ENCODE peak calls at places on chromosomes 16 and 17, in eight cellular contexts. One of them, this sample, is unnamed.

GRCh38 chr17:76709077-76709950 is 1.5 kb downstream of the MXRA7 start:
- DNase-seq in AG04450: peak
- DNase-seq in right lobe of liver: no peak
- DNase-seq in SK-N-SH: peak
- DNase-seq in body of pancreas: peak
- DNase-seq in heart right ventricle: peak
- DNase-seq in caudate nucleus: peak
- DNase-seq in left ventricle myocardium inferior: peak
- DNase-seq in this sample: peak

GRCh38 chr17:45108595-45109521 is 23.5 kb downstream of the PLCD3 start:
- DNase-seq in caudate nucleus: no peak
- DNase-seq in right lobe of liver: peak
- DNase-seq in left ventricle myocardium inferior: no peak
- DNase-seq in SK-N-SH: no peak
- DNase-seq in body of pancreas: peak
- DNase-seq in AG04450: no peak
- DNase-seq in heart right ventricle: no peak
- DNase-seq in this sample: no peak

GRCh38 chr17:81161972-81162371 is 3.3 kb upstream of the PVALEF start:
- DNase-seq in heart right ventricle: no peak
- DNase-seq in right lobe of liver: no peak
- DNase-seq in AG04450: no peak
- DNase-seq in left ventricle myocardium inferior: no peak
- DNase-seq in body of pancreas: no peak
- DNase-seq in caudate nucleus: no peak
- DNase-seq in SK-N-SH: no peak
- DNase-seq in this sample: no peak

GRCh38 chr16:6682142-6682811 is 650.4 kb upstream of the RBFOX1 start:
- DNase-seq in AG04450: no peak
- DNase-seq in body of pancreas: peak
- DNase-seq in SK-N-SH: peak
- DNase-seq in heart right ventricle: peak
- DNase-seq in caudate nucleus: peak
- DNase-seq in right lobe of liver: no peak
- DNase-seq in left ventricle myocardium inferior: no peak
- DNase-seq in this sample: peak

GRCh38 chr17:45253879-45254278 is 8.0 kb downstream of the SPATA32 start:
- DNase-seq in left ventricle myocardium inferior: no peak
- DNase-seq in caudate nucleus: no peak
- DNase-seq in body of pancreas: no peak
- DNase-seq in right lobe of liver: no peak
- DNase-seq in SK-N-SH: no peak
- DNase-seq in heart right ventricle: no peak
- DNase-seq in AG04450: no peak
- DNase-seq in this sample: no peak

GRCh38 chr17:1379930-1380313 is 20.1 kb downstream of the YWHAE start:
- DNase-seq in SK-N-SH: no peak
- DNase-seq in body of pancreas: no peak
- DNase-seq in left ventricle myocardium inferior: no peak
- DNase-seq in heart right ventricle: no peak
- DNase-seq in caudate nucleus: no peak
- DNase-seq in AG04450: no peak
- DNase-seq in right lobe of liver: no peak
- DNase-seq in this sample: no peak

GRCh38 chr17:80844418-80844990 is 147.1 kb upstream of the CHMP6 start:
- DNase-seq in caudate nucleus: no peak
- DNase-seq in right lobe of liver: no peak
- DNase-seq in AG04450: no peak
- DNase-seq in left ventricle myocardium inferior: no peak
- DNase-seq in body of pancreas: no peak
- DNase-seq in SK-N-SH: no peak
- DNase-seq in heart right ventricle: no peak
- DNase-seq in this sample: peak

GRCh38 chr17:39676198-39676819 is 8.1 kb downstream of the PNMT start:
- DNase-seq in left ventricle myocardium inferior: peak
- DNase-seq in right lobe of liver: no peak
- DNase-seq in heart right ventricle: peak
- DNase-seq in body of pancreas: peak
- DNase-seq in AG04450: no peak
- DNase-seq in caudate nucleus: no peak
- DNase-seq in SK-N-SH: no peak
- DNase-seq in this sample: peak

GRCh38 chr17:66964930-66965800 is 658 bp downstream of the CACNG4 start:
- DNase-seq in heart right ventricle: no peak
- DNase-seq in left ventricle myocardium inferior: no peak
- DNase-seq in caudate nucleus: peak
- DNase-seq in body of pancreas: peak
- DNase-seq in right lobe of liver: no peak
- DNase-seq in AG04450: no peak
- DNase-seq in SK-N-SH: peak
- DNase-seq in this sample: no peak

GRCh38 chr16:14001521-14001920 is 69.6 kb upstream of the MRTFB start:
- DNase-seq in SK-N-SH: no peak
- DNase-seq in caudate nucleus: no peak
- DNase-seq in left ventricle myocardium inferior: no peak
- DNase-seq in right lobe of liver: no peak
- DNase-seq in body of pancreas: no peak
- DNase-seq in AG04450: no peak
- DNase-seq in heart right ventricle: no peak
- DNase-seq in this sample: no peak

GRCh38 chr17:27233059-27233458 is 60.9 kb upstream of the WSB1 start:
- DNase-seq in AG04450: no peak
- DNase-seq in SK-N-SH: no peak
- DNase-seq in caudate nucleus: no peak
- DNase-seq in left ventricle myocardium inferior: no peak
- DNase-seq in body of pancreas: no peak
- DNase-seq in heart right ventricle: no peak
- DNase-seq in right lobe of liver: no peak
- DNase-seq in this sample: no peak

GRCh38 chr16:85767569-85767968 is 16.7 kb upstream of the C16orf74 start:
- DNase-seq in heart right ventricle: no peak
- DNase-seq in AG04450: peak
- DNase-seq in body of pancreas: no peak
- DNase-seq in left ventricle myocardium inferior: no peak
- DNase-seq in SK-N-SH: no peak
- DNase-seq in right lobe of liver: no peak
- DNase-seq in caudate nucleus: no peak
- DNase-seq in this sample: no peak

GRCh38 chr17:70320642-70321345 is 151.5 kb downstream of the KCNJ2 start:
- DNase-seq in left ventricle myocardium inferior: peak
- DNase-seq in AG04450: no peak
- DNase-seq in right lobe of liver: no peak
- DNase-seq in caudate nucleus: no peak
- DNase-seq in heart right ventricle: no peak
- DNase-seq in body of pancreas: peak
- DNase-seq in SK-N-SH: peak
- DNase-seq in this sample: peak

GRCh38 chr17:39455919-39456318 is 4.9 kb upstream of the MED1 start:
- DNase-seq in AG04450: no peak
- DNase-seq in body of pancreas: no peak
- DNase-seq in left ventricle myocardium inferior: no peak
- DNase-seq in caudate nucleus: no peak
- DNase-seq in SK-N-SH: no peak
- DNase-seq in right lobe of liver: no peak
- DNase-seq in heart right ventricle: no peak
- DNase-seq in this sample: no peak

GRCh38 chr16:53069772-53070171 is 15.0 kb downstream of the CHD9 start:
- DNase-seq in body of pancreas: no peak
- DNase-seq in right lobe of liver: no peak
- DNase-seq in caudate nucleus: no peak
- DNase-seq in left ventricle myocardium inferior: no peak
- DNase-seq in heart right ventricle: no peak
- DNase-seq in AG04450: no peak
- DNase-seq in SK-N-SH: no peak
- DNase-seq in this sample: no peak

GRCh38 chr17:35046740-35047283 is 16.7 kb downstream of the RFFL start:
- DNase-seq in heart right ventricle: no peak
- DNase-seq in SK-N-SH: peak
- DNase-seq in left ventricle myocardium inferior: no peak
- DNase-seq in caudate nucleus: no peak
- DNase-seq in body of pancreas: no peak
- DNase-seq in AG04450: no peak
- DNase-seq in right lobe of liver: no peak
- DNase-seq in this sample: no peak

GRCh38 chr17:16912021-16912962 is 59.6 kb downstream of the TNFRSF13B start:
- DNase-seq in SK-N-SH: no peak
- DNase-seq in right lobe of liver: no peak
- DNase-seq in body of pancreas: no peak
- DNase-seq in left ventricle myocardium inferior: peak
- DNase-seq in AG04450: no peak
- DNase-seq in heart right ventricle: no peak
- DNase-seq in caudate nucleus: no peak
- DNase-seq in this sample: no peak

DNA sequence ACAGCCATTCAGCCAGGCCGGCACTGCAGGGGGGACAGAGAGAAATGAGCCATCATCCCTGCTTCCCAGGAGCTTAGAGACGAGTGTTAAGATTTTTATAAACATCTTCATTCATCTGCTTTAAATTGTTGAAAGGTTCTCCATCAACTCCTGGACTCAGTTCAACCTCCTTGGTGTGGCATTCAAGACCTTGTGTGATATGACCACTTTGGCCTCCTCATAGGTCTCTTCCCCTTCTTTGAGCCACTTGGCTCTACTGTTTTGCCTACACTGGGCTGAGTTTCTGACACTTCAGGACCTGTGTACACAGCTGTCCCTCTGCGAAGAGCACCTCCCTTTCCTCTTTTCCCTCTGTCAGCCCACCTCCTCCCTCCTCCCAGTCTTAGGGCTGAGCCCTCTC is 4.3 kb downstream of the DOC2B start:
- DNase-seq in heart right ventricle: no peak
- DNase-seq in AG04450: no peak
- DNase-seq in right lobe of liver: no peak
- DNase-seq in body of pancreas: no peak
- DNase-seq in caudate nucleus: no peak
- DNase-seq in SK-N-SH: no peak
- DNase-seq in left ventricle myocardium inferior: no peak
- DNase-seq in this sample: no peak
- H3K27ac ChIP-seq in heart right ventricle: no peak
- H3K27ac ChIP-seq in AG04450: no peak
- H3K27ac ChIP-seq in right lobe of liver: no peak
- H3K27ac ChIP-seq in body of pancreas: no peak
- H3K27ac ChIP-seq in caudate nucleus: no peak
- H3K27ac ChIP-seq in SK-N-SH: no peak
- H3K27ac ChIP-seq in left ventricle myocardium inferior: no peak
- H3K27ac ChIP-seq in this sample: no peak

DNA sequence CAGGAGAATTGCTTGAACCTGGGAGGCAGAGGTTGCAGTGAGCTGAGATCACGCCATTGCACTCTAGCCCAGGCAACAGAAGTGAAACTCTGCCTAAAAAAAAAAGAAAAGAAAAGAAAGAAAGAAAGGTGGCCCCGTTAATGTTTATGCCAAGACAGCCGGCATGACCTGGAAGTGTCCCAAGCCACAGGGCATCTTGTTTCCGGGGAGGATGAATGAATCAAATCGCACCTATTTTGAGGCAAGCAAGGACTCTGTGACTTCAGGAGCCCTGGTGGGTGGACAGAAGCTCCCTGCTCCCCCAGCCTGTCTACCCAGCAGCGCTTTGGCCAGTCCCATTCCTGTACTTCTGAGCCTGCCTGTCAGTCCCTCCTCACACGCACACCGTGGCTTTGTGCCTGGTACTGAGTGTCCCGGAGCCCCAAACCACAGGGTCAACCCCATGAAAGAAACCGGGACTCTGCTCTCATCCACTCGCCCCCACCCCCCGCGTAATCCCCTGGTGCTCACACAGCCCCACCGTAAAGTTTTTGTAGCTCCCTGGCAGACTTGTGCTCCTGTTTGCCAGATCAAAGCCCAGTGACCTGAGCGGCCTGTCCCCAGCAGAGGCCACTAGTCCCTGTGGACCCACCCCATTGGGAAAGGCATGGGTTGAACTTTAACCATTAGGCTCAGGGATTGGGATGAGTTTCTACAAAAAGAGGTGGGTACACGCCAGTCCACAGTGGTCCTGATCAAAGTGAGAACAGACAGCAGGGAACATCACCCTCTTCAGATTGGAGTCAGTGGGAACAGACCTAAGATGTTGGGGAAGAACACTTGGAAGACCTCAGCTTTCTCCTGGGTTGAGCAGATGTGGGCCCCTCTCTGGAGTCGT is 19.3 kb downstream of the CD2BP2 start:
- DNase-seq in AG04450: no peak
- DNase-seq in right lobe of liver: peak
- DNase-seq in SK-N-SH: no peak
- DNase-seq in caudate nucleus: no peak
- DNase-seq in heart right ventricle: no peak
- DNase-seq in body of pancreas: peak
- DNase-seq in left ventricle myocardium inferior: no peak
- DNase-seq in this sample: no peak
- H3K27ac ChIP-seq in AG04450: peak
- H3K27ac ChIP-seq in right lobe of liver: peak
- H3K27ac ChIP-seq in SK-N-SH: peak
- H3K27ac ChIP-seq in caudate nucleus: peak
- H3K27ac ChIP-seq in heart right ventricle: peak
- H3K27ac ChIP-seq in body of pancreas: peak
- H3K27ac ChIP-seq in left ventricle myocardium inferior: peak
- H3K27ac ChIP-seq in this sample: peak

GRCh38 chr16:81680444-81681263 is 98.4 kb upstream of the PLCG2 start:
- DNase-seq in SK-N-SH: no peak
- DNase-seq in caudate nucleus: no peak
- DNase-seq in left ventricle myocardium inferior: no peak
- DNase-seq in body of pancreas: no peak
- DNase-seq in heart right ventricle: no peak
- DNase-seq in AG04450: no peak
- DNase-seq in right lobe of liver: no peak
- DNase-seq in this sample: peak
- H3K27ac ChIP-seq in SK-N-SH: no peak
- H3K27ac ChIP-seq in caudate nucleus: no peak
- H3K27ac ChIP-seq in left ventricle myocardium inferior: no peak
- H3K27ac ChIP-seq in body of pancreas: no peak
- H3K27ac ChIP-seq in heart right ventricle: no peak
- H3K27ac ChIP-seq in AG04450: no peak
- H3K27ac ChIP-seq in right lobe of liver: no peak
- H3K27ac ChIP-seq in this sample: peak

GRCh38 chr17:42979511-42980273 is at the start of gene PTGES3L:
- DNase-seq in heart right ventricle: peak
- DNase-seq in SK-N-SH: peak
- DNase-seq in AG04450: no peak
- DNase-seq in left ventricle myocardium inferior: peak
- DNase-seq in body of pancreas: peak
- DNase-seq in right lobe of liver: no peak
- DNase-seq in caudate nucleus: peak
- DNase-seq in this sample: peak

GRCh38 chr17:42980766-42981397 is 517 bp downstream of the RUNDC1 start:
- DNase-seq in left ventricle myocardium inferior: peak
- DNase-seq in SK-N-SH: peak
- DNase-seq in body of pancreas: peak
- DNase-seq in heart right ventricle: peak
- DNase-seq in caudate nucleus: peak
- DNase-seq in right lobe of liver: peak
- DNase-seq in AG04450: no peak
- DNase-seq in this sample: peak

GRCh38 chr17:42984486-42984885 is 4.1 kb downstream of the RUNDC1 start:
- DNase-seq in body of pancreas: no peak
- DNase-seq in heart right ventricle: no peak
- DNase-seq in right lobe of liver: no peak
- DNase-seq in left ventricle myocardium inferior: no peak
- DNase-seq in SK-N-SH: no peak
- DNase-seq in caudate nucleus: no peak
- DNase-seq in AG04450: no peak
- DNase-seq in this sample: no peak

GRCh38 chr17:42980274-42980765 is at the start of gene RUNDC1:
- DNase-seq in SK-N-SH: peak
- DNase-seq in heart right ventricle: peak
- DNase-seq in left ventricle myocardium inferior: peak
- DNase-seq in right lobe of liver: peak
- DNase-seq in AG04450: peak
- DNase-seq in caudate nucleus: peak
- DNase-seq in body of pancreas: peak
- DNase-seq in this sample: peak

GRCh38 chr17:42982266-42982665 is 1.9 kb downstream of the RUNDC1 start:
- DNase-seq in SK-N-SH: no peak
- DNase-seq in heart right ventricle: no peak
- DNase-seq in right lobe of liver: no peak
- DNase-seq in left ventricle myocardium inferior: no peak
- DNase-seq in caudate nucleus: no peak
- DNase-seq in AG04450: no peak
- DNase-seq in body of pancreas: no peak
- DNase-seq in this sample: no peak
- H3K27ac ChIP-seq in SK-N-SH: no peak
- H3K27ac ChIP-seq in heart right ventricle: no peak
- H3K27ac ChIP-seq in right lobe of liver: no peak
- H3K27ac ChIP-seq in left ventricle myocardium inferior: no peak
- H3K27ac ChIP-seq in caudate nucleus: no peak
- H3K27ac ChIP-seq in AG04450: no peak
- H3K27ac ChIP-seq in body of pancreas: no peak
- H3K27ac ChIP-seq in this sample: no peak